ENCODE peak calls at places on chromosomes 3 and 15, in seven cellular contexts. A, P, Y, X, L, B and T are unnamed samples.

GRCh38 chr15:41115088-41115651 is 910 bp downstream of the INO80 start:
- DNase-seq in X (peak; percentile 1), A (peak; percentile 50), B (no peak), P (no peak), L (no peak), Y (no peak), T (no peak)

GRCh38 chr15:99174989-99175388 is 70.1 kb downstream of the SYNM start:
- DNase-seq in Y (no peak), B (no peak), X (no peak), A (no peak), L (no peak), P (no peak), T (no peak)

GRCh38 chr3:147410518-147411234 is 1.5 kb downstream of the ZIC1 start:
- DNase-seq in B (no peak), L (no peak), X (no peak), Y (no peak), P (no peak), A (no peak), T (peak; percentile 64)

GRCh38 chr3:152474585-152474984 is 205.9 kb downstream of the MBNL1 start:
- DNase-seq in A (peak; percentile 26), L (no peak), X (peak; percentile 29), B (peak; percentile 34), Y (no peak), P (no peak), T (peak; percentile 41)

GRCh38 chr3:120497318-120497717 is 46.5 kb upstream of the FSTL1 start:
- DNase-seq in L (no peak), Y (no peak), B (no peak), P (no peak), A (peak; percentile 84), X (peak; percentile 51), T (peak; percentile 86)

GRCh38 chr3:120429921-120430361 is 20.9 kb downstream of the FSTL1 start:
- DNase-seq in P (no peak), X (no peak), A (no peak), B (no peak), Y (no peak), L (no peak), T (peak; percentile 78)

GRCh38 chr3:5389057-5389456 is 201.6 kb downstream of the EDEM1 start:
- DNase-seq in Y (no peak), X (no peak), A (peak; percentile 53), B (no peak), L (no peak), P (no peak), T (no peak)

GRCh38 chr3:115062412-115062956 is 84.6 kb downstream of the ZBTB20 start:
- DNase-seq in P (no peak), X (peak; percentile 32), L (no peak), B (no peak), A (peak; percentile 33), Y (no peak), T (peak; percentile 66)

GRCh38 chr3:102410616-102411015 is 24.2 kb upstream of the ZPLD1 start:
- DNase-seq in B (no peak), X (no peak), P (no peak), L (no peak), Y (no peak), A (no peak), T (no peak)

GRCh38 chr3:177554900-177555759 is 357.8 kb upstream of the TBL1XR1 start:
- DNase-seq in A (peak; percentile 12), L (no peak), X (peak; percentile 56), Y (peak; percentile 34), B (no peak), P (no peak), T (peak; percentile 38)

GRCh38 chr15:96358795-96359190 is 28.3 kb downstream of the NR2F2 start:
- DNase-seq in Y (no peak), X (no peak), B (no peak), L (no peak), A (no peak), P (no peak), T (no peak)

GRCh38 chr15:89387140-89387903 is 52.7 kb upstream of the POLG start:
- DNase-seq in P (no peak), Y (no peak), B (no peak), A (no peak), X (no peak), L (no peak), T (no peak)

GRCh38 chr15:29066848-29067247 is 181.1 kb downstream of the APBA2 start:
- DNase-seq in X (no peak), L (no peak), Y (no peak), A (no peak), B (no peak), P (no peak), T (no peak)

GRCh38 chr15:59611277-59612260 is at the start of gene GCNT3:
- DNase-seq in L (no peak), A (peak; percentile 98), B (no peak), X (no peak), Y (no peak), P (no peak), T (no peak)

GRCh38 chr3:174116421-174116820 is 718.9 kb downstream of the NLGN1 start:
- DNase-seq in A (no peak), B (no peak), P (no peak), Y (no peak), X (no peak), L (no peak), T (no peak)

GRCh38 chr15:39719109-39719508 is 63.5 kb downstream of the FSIP1 start:
- DNase-seq in B (no peak), X (no peak), Y (no peak), P (no peak), L (no peak), A (no peak), T (no peak)

GRCh38 chr3:149247929-149248691 is 26.5 kb upstream of the CP start:
- DNase-seq in A (peak; percentile 24), B (no peak), Y (no peak), L (no peak), X (no peak), P (no peak), T (no peak)

GRCh38 chr3:30349507-30349906 is 256.9 kb upstream of the TGFBR2 start:
- DNase-seq in P (no peak), A (no peak), L (no peak), X (no peak), B (no peak), Y (no peak), T (no peak)

GRCh38 chr15:73969151-73969759 is 22.8 kb downstream of the STOML1 start:
- DNase-seq in Y (no peak), A (no peak), B (no peak), L (no peak), P (no peak), X (no peak), T (no peak)

GRCh38 chr3:159844383-159844730 is 144.3 kb upstream of the IL12A start:
- DNase-seq in X (no peak), P (no peak), A (no peak), B (no peak), Y (no peak), L (no peak), T (no peak)

GRCh38 chr3:123202451-123202850 is 708 bp downstream of the SEC22A start:
- DNase-seq in L (no peak), B (no peak), X (no peak), Y (no peak), P (no peak), A (no peak), T (no peak)

GRCh38 chr3:138265745-138266144 is 63.9 kb downstream of the NME9 start:
- DNase-seq in A (no peak), P (no peak), L (no peak), Y (no peak), X (no peak), B (no peak), T (no peak)

GRCh38 chr15:24269166-24269571 is 406.4 kb upstream of the NPAP1 start:
- DNase-seq in X (no peak), A (no peak), Y (no peak), B (no peak), P (no peak), L (no peak), T (no peak)

GRCh38 chr3:11250902-11251806 is 21.0 kb upstream of the ATG7 start:
- DNase-seq in P (no peak), L (no peak), Y (no peak), A (no peak), B (no peak), X (no peak), T (no peak)

GRCh38 chr3:37074178-37074577 is 80.9 kb downstream of the MLH1 start:
- DNase-seq in X (no peak), L (no peak), A (peak; percentile 37), B (no peak), Y (no peak), P (no peak), T (peak; percentile 43)

GRCh38 chr15:37758412-37758811 is 176.0 kb upstream of the TMCO5A start:
- DNase-seq in X (no peak), L (no peak), A (no peak), Y (no peak), P (no peak), B (no peak), T (no peak)

GRCh38 chr3:122911901-122912300 is 115.7 kb downstream of the SEMA5B start:
- DNase-seq in Y (no peak), P (no peak), B (no peak), X (no peak), A (no peak), L (no peak), T (no peak)

GRCh38 chr15:70765504-70766281 is 2.3 kb upstream of the UACA start:
- DNase-seq in A (no peak), Y (no peak), X (no peak), P (no peak), B (no peak), L (no peak), T (peak; percentile 73)

GRCh38 chr3:46908986-46909534 is 31.5 kb downstream of the PTH1R start:
- DNase-seq in Y (no peak), X (no peak), L (peak; percentile 53), P (no peak), B (no peak), A (no peak), T (no peak)

GRCh38 chr3:23740517-23741402 is 65.0 kb upstream of the UBE2E1 start:
- DNase-seq in P (no peak), L (no peak), A (peak; percentile 53), Y (no peak), B (no peak), X (no peak), T (no peak)